ENCODE peak calls at places on chromosome 19, in four cellular contexts. G is AML-193; F is stimulated activated CD4-positive, alpha-beta T cell treated with anti-CD3 and anti-CD28 coated beads, Interleukin-1b, Interleukin-23, amount 100 ng/mL, for 1 hour; U is stimulated activated CD8-positive, alpha-beta memory T cell treated with anti-CD3 and anti-CD28 coated beads, Interleukin-2, amount 100 ng/mL, for 48 hours. M is an unnamed sample.

GRCh38 chr19:45414468-45414867 is 8.0 kb downstream of the POLR1G start:
- DNase-seq in F (no peak), U (no peak), G (no peak), M (no peak)

GRCh38 chr19:44698492-44699201 is at the start of gene CEACAM16:
- DNase-seq in G (no peak), U (no peak), F (no peak), M (no peak)

GRCh38 chr19:46133101-46133627 is 8.7 kb upstream of the IGFL3 start:
- DNase-seq in G (no peak), U (no peak), F (no peak), M (peak; percentile 22)

GRCh38 chr19:54160182-54160811 is 776 bp upstream of the LENG1 start:
- DNase-seq in U (no peak), G (no peak), F (no peak), M (peak; percentile 36)

GRCh38 chr19:18972301-18972831 is 31.3 kb upstream of the HOMER3 start:
- DNase-seq in U (no peak), F (no peak), G (peak; percentile 95), M (no peak)

GRCh38 chr19:3213159-3213558 is 11.3 kb upstream of the CELF5 start:
- DNase-seq in U (no peak), F (no peak), G (no peak), M (no peak)

GRCh38 chr19:35777411-35777841 is 2.1 kb downstream of the ARHGAP33 start:
- DNase-seq in U (no peak), G (no peak), F (no peak), M (no peak)

GRCh38 chr19:28960986-28961705 is 251.8 kb downstream of the UQCRFS1 start:
- DNase-seq in G (no peak), U (no peak), F (no peak), M (no peak)

GRCh38 chr19:11949201-11949600 is 15.6 kb upstream of the ZNF763 start:
- DNase-seq in U (no peak), G (no peak), F (no peak), M (no peak)

GRCh38 chr19:49347835-49348234 is 12.6 kb downstream of the CD37 start:
- DNase-seq in U (no peak), F (no peak), G (no peak), M (no peak)